ENCODE peak calls at places on chromosome 16, in five cellular contexts. Q is coronary artery, L is testis, H is astrocyte of the spinal cord, R is dorsolateral prefrontal cortex. W is an unnamed sample.
A peak's percentile ranks its signal among the peaks of the same experiment; 100 is the strongest.

GRCh38 chr16:11423315-11424117 is 78.3 kb downstream of the RMI2 start:
- DNase-seq in Q (no peak), L (no peak), H (no peak), R (no peak), W (no peak)

GRCh38 chr16:88816736-88817535 is 5.2 kb upstream of the APRT start:
- DNase-seq in Q (no peak), L (no peak), H (no peak), R (no peak), W (no peak)

GRCh38 chr16:75570351-75571104 is 4.3 kb downstream of the GABARAPL2 start:
- DNase-seq in Q (no peak), L (no peak), H (no peak), R (no peak), W (no peak)

GRCh38 chr16:31697744-31698125 is 170.0 kb downstream of the AHSP start:
- DNase-seq in Q (no peak), L (no peak), H (no peak), R (no peak), W (no peak)

GRCh38 chr16:75475420-75475847 is 10.9 kb upstream of the TMEM170A start:
- DNase-seq in Q (no peak), L (no peak), H (no peak), R (no peak), W (no peak)

GRCh38 chr16:11824362-11824761 is 27.0 kb downstream of the RSL1D1 start:
- DNase-seq in Q (no peak), L (peak; percentile 40), H (no peak), R (no peak), W (peak; percentile 18)

GRCh38 chr16:65905326-65905725 is 461.2 kb upstream of the CDH5 start:
- DNase-seq in Q (no peak), L (no peak), H (no peak), R (no peak), W (no peak)

GRCh38 chr16:27198451-27199234 is 4.7 kb upstream of the KDM8 start:
- DNase-seq in Q (no peak), L (no peak), H (no peak), R (no peak), W (no peak)

GRCh38 chr16:69838417-69838990 is 76.4 kb downstream of the WWP2 start:
- DNase-seq in Q (no peak), L (no peak), H (no peak), R (no peak), W (no peak)

GRCh38 chr16:72769876-72770275 is 278.1 kb downstream of the ZFHX3 start:
- DNase-seq in Q (no peak), L (no peak), H (no peak), R (no peak), W (no peak)

GRCh38 chr16:81261049-81261648 is 22.7 kb downstream of the BCO1 start:
- DNase-seq in Q (no peak), L (no peak), H (no peak), R (no peak), W (no peak)

GRCh38 chr16:30585400-30586191 is at the start of gene ZNF785:
- DNase-seq in Q (peak; percentile 98), L (peak; percentile 99), H (peak; percentile 99), R (peak; percentile 96), W (peak; percentile 99)

GRCh38 chr16:51050379-51050710 is 100.7 kb downstream of the SALL1 start:
- DNase-seq in Q (no peak), L (no peak), H (no peak), R (no peak), W (no peak)

GRCh38 chr16:87702325-87702811 is 63.4 kb downstream of the KLHDC4 start:
- DNase-seq in Q (no peak), L (peak; percentile 61), H (peak; percentile 10), R (no peak), W (peak; percentile 11)

GRCh38 chr16:57196276-57196675 is 10.1 kb downstream of the RSPRY1 start:
- DNase-seq in Q (no peak), L (no peak), H (no peak), R (no peak), W (no peak)

GRCh38 chr16:64051826-64052225 is 1070.0 kb downstream of the CDH11 start:
- DNase-seq in Q (no peak), L (no peak), H (peak; percentile 3), R (no peak), W (no peak)

GRCh38 chr16:55323637-55324490 is at the start of gene IRX6:
- DNase-seq in Q (no peak), L (peak; percentile 89), H (no peak), R (no peak), W (no peak)

GRCh38 chr16:55039511-55039910 is 108.8 kb downstream of the IRX5 start:
- DNase-seq in Q (peak; percentile 43), L (no peak), H (no peak), R (no peak), W (no peak)

GRCh38 chr16:2769100-2769529 is 8.0 kb downstream of the ELOB start:
- DNase-seq in Q (no peak), L (no peak), H (no peak), R (no peak), W (no peak)

GRCh38 chr16:66427451-66427860 is 361 bp downstream of the BEAN1 start:
- DNase-seq in Q (no peak), L (no peak), H (no peak), R (no peak), W (no peak)

GRCh38 chr16:31177136-31177535 is 2.8 kb upstream of the FUS start:
- DNase-seq in Q (no peak), L (no peak), H (peak; percentile 82), R (no peak), W (peak; percentile 55)

GRCh38 chr16:4519274-4520058 is 19.1 kb downstream of the CDIP1 start:
- DNase-seq in Q (no peak), L (no peak), H (no peak), R (no peak), W (no peak)

GRCh38 chr16:10362077-10362863 is 23.6 kb upstream of the ATF7IP2 start:
- DNase-seq in Q (no peak), L (no peak), H (no peak), R (no peak), W (no peak)

GRCh38 chr16:89045181-89045815 is 48.4 kb upstream of the ACSF3 start:
- DNase-seq in Q (no peak), L (no peak), H (no peak), R (peak; percentile 30), W (no peak)

GRCh38 chr16:27067138-27067537 is 411 bp downstream of the C16orf82 start:
- DNase-seq in Q (no peak), L (no peak), H (no peak), R (no peak), W (peak; percentile 9)

GRCh38 chr16:28259091-28259780 is 33.1 kb upstream of the SBK1 start:
- DNase-seq in Q (no peak), L (no peak), H (no peak), R (no peak), W (no peak)

GRCh38 chr16:10126686-10127085 is 55.5 kb downstream of the GRIN2A start:
- DNase-seq in Q (no peak), L (no peak), H (peak; percentile 89), R (no peak), W (peak; percentile 16)

GRCh38 chr16:1332618-1333148 is 762 bp upstream of the BAIAP3 start:
- DNase-seq in Q (no peak), L (no peak), H (no peak), R (no peak), W (no peak)

GRCh38 chr16:1331712-1332617 is 1.5 kb upstream of the BAIAP3 start:
- DNase-seq in Q (no peak), L (no peak), H (peak; percentile 36), R (no peak), W (peak; percentile 58)

GRCh38 chr16:1334739-1335138 is 1.3 kb downstream of the BAIAP3 start:
- DNase-seq in Q (no peak), L (no peak), H (no peak), R (no peak), W (no peak)

GRCh38 chr16:1333854-1334719 is 642 bp downstream of the BAIAP3 start:
- DNase-seq in Q (no peak), L (no peak), H (no peak), R (no peak), W (no peak)

DNA sequence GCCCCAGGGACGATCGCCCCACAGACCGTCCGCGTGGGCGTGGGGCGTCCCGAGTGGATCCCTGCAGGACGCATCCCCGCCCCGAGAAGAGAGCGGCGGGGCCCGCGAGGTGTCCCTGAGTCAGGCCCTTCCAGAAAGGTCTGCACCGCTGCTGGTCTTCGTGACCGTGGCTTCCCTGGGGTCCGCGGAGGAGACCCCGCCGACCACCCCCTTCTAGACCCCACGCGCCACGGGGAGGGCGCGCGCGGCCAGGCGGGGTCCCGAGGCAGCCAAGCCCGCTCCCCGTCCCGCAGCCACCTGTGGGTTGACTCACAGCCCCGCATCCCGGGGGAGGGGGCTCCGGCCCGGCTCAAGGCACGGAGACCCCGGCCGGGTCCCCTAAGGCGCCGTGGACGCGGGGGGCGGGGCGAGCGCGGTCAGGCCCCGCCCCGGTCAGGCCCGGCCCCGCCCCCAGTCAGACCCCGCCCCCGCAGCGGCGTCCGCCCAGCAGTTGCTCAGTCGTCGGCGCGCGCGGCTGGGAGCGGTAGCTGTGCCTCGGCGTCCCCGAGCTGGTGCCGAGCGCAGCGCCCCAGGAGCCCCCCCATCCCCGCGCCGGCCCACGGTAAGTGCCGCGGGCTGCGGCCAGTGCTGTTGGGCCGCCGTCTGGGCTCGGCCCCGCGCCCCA is at the start of gene BAIAP3:
- DNase-seq in Q (no peak), L (peak; percentile 60), H (no peak), R (no peak), W (peak; percentile 69)
- H3K4me3 ChIP-seq in Q (peak within 1 kb of the TSS; percentile 70), L (peak within 1 kb of the TSS; percentile 49), H (no peak within 1 kb of the TSS), R (peak within 1 kb of the TSS; percentile 26), W (peak within 1 kb of the TSS; percentile 19)

GRCh38 chr16:53745753-53746258 is 41.9 kb downstream of the FTO start:
- DNase-seq in Q (no peak), L (no peak), H (peak; percentile 33), R (no peak), W (no peak)
- TF ChIP-seq CTCF in Q (no peak), L (no peak), H (peak; percentile 21), R (no peak), W (no peak)

GRCh38 chr16:62876133-62876532 is 839.9 kb upstream of the CDH8 start:
- DNase-seq in Q (no peak), L (no peak), H (no peak), R (no peak), W (no peak)
- H3K4me3 ChIP-seq in Q (no peak overlapping the region), L (no peak overlapping the region), H (no peak overlapping the region), R (no peak overlapping the region), W (no peak overlapping the region)

DNA sequence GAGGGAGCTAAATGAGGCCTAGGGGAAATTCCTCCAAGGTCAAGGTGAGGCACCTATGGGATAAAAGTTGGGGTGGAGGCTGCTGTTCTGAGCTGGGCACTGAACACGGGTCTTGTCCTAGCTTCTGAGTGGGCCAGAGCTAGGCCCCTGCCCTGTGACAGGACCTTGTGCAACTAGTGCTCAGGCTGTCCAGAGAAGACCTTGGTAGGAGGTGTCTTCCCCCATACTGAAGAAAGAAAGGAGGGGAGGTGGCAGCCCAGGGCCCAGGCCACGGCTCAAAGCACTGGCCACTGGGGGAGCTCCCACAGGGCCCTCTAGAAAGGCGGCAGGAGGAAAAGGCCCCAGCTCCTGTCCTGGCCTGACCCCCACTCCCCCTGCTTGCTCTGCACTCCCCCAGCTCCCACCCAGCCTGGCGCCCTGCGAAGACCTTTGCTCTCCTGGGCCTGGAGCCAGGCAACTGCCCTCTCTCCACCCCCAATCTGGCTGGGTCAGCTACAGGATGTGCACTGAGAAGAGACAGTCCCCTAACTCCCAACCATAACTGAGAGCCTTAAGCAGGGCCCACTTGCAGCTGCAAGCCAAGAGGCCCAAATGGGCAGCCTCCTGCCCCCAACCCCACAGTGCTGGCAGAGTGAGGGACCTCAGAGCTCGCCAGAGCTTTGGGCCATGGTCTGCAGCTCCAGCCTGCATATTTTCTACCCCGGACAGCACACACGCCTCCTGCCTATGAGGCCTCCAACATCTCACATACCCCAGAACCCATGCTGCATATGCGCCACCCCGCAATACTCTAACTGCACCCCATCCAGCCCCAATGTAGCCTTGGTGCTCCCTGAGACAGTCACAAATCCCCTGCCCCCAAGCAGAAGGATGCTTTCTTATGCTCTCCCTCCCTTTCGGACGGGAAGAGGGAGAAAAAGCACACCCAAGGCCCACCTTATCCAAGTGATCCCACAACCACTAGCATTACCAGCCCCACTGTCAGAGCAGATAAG is 15.3 kb downstream of the HSD11B2 start:
- DNase-seq in Q (no peak), L (peak; percentile 51), H (no peak), R (no peak), W (no peak)
- TF ChIP-seq CTCF in Q (no peak), L (no peak), H (no peak), R (no peak), W (no peak)

W was measured in foreskin fibroblast.